ENCODE peak calls at places on chromosome 10, in ten cellular contexts. W, H, I, Y, B, S, J, P, M and Q are unnamed samples.

GRCh38 chr10:1102836-1103235 is 46.7 kb downstream of the WDR37 start:
- DNase-seq in W (no peak), H (no peak), I (no peak), Y (no peak), B (no peak), S (no peak), J (no peak), P (no peak), M (no peak), Q (no peak)

GRCh38 chr10:16612148-16612742 is 90.6 kb upstream of the C1QL3 start:
- DNase-seq in W (no peak), H (peak), I (no peak), Y (no peak), B (no peak), S (no peak), J (no peak), P (no peak), M (peak), Q (no peak)

GRCh38 chr10:98080474-98080873 is 50.1 kb upstream of the CRTAC1 start:
- DNase-seq in W (no peak), H (no peak), I (no peak), Y (no peak), B (no peak), S (no peak), J (no peak), P (no peak), M (no peak), Q (no peak)

GRCh38 chr10:95237376-95238170 is 43.5 kb downstream of the ACSM6 start:
- DNase-seq in W (no peak), H (no peak), I (peak), Y (no peak), B (no peak), S (no peak), J (no peak), P (no peak), M (no peak), Q (no peak)

GRCh38 chr10:93123766-93124165 is 50.1 kb downstream of the CYP26A1 start:
- DNase-seq in W (no peak), H (peak), I (no peak), Y (no peak), B (no peak), S (no peak), J (no peak), P (no peak), M (no peak), Q (no peak)

GRCh38 chr10:3265081-3265480 is 92.5 kb upstream of the PITRM1 start:
- DNase-seq in W (no peak), H (no peak), I (no peak), Y (no peak), B (no peak), S (no peak), J (no peak), P (no peak), M (peak), Q (no peak)

GRCh38 chr10:6321880-6322279 is 119.1 kb downstream of the PFKFB3 start:
- DNase-seq in W (no peak), H (no peak), I (no peak), Y (no peak), B (no peak), S (no peak), J (no peak), P (no peak), M (no peak), Q (no peak)

GRCh38 chr10:1687606-1688005 is 49.7 kb downstream of the ADARB2 start:
- DNase-seq in W (no peak), H (no peak), I (no peak), Y (no peak), B (no peak), S (no peak), J (no peak), P (no peak), M (no peak), Q (no peak)

GRCh38 chr10:33163941-33164824 is 170.3 kb downstream of the NRP1 start:
- DNase-seq in W (no peak), H (no peak), I (peak), Y (peak), B (no peak), S (no peak), J (no peak), P (no peak), M (no peak), Q (peak)

GRCh38 chr10:110409926-110410325 is 87.8 kb upstream of the DUSP5 start:
- DNase-seq in W (no peak), H (peak), I (no peak), Y (no peak), B (no peak), S (no peak), J (no peak), P (no peak), M (no peak), Q (no peak)

GRCh38 chr10:86218160-86218559 is 148.4 kb downstream of the GRID1 start:
- DNase-seq in W (no peak), H (no peak), I (peak), Y (no peak), B (no peak), S (no peak), J (no peak), P (no peak), M (no peak), Q (no peak)

GRCh38 chr10:37434091-37434490 is 308.7 kb downstream of the ANKRD30A start:
- DNase-seq in W (no peak), H (peak), I (no peak), Y (no peak), B (no peak), S (no peak), J (no peak), P (no peak), M (no peak), Q (no peak)

GRCh38 chr10:7333995-7334964 is 76.6 kb downstream of the SFMBT2 start:
- DNase-seq in W (no peak), H (no peak), I (no peak), Y (no peak), B (no peak), S (no peak), J (peak), P (no peak), M (no peak), Q (no peak)

GRCh38 chr10:116718058-116718457 is 24.3 kb downstream of the HSPA12A start:
- DNase-seq in W (no peak), H (no peak), I (no peak), Y (no peak), B (no peak), S (no peak), J (no peak), P (no peak), M (no peak), Q (no peak)

GRCh38 chr10:26890956-26891355 is 30.2 kb upstream of the ABI1 start:
- DNase-seq in W (peak), H (peak), I (peak), Y (peak), B (peak), S (no peak), J (peak), P (no peak), M (peak), Q (no peak)

GRCh38 chr10:34964166-34964800 is 125.9 kb downstream of the CUL2 start:
- DNase-seq in W (no peak), H (no peak), I (no peak), Y (no peak), B (no peak), S (no peak), J (no peak), P (no peak), M (no peak), Q (no peak)

GRCh38 chr10:53601260-53601875 is 828.8 kb upstream of the MBL2 start:
- DNase-seq in W (peak), H (peak), I (peak), Y (peak), B (no peak), S (no peak), J (no peak), P (no peak), M (peak), Q (no peak)

GRCh38 chr10:124647421-124648130 is 96.6 kb downstream of the FAM53B start:
- DNase-seq in W (no peak), H (peak), I (no peak), Y (no peak), B (no peak), S (no peak), J (peak), P (peak), M (peak), Q (peak)

GRCh38 chr10:53899463-53899862 is 901.6 kb downstream of the PCDH15 start:
- DNase-seq in W (no peak), H (no peak), I (no peak), Y (no peak), B (no peak), S (no peak), J (no peak), P (no peak), M (no peak), Q (no peak)

GRCh38 chr10:21194510-21194993 is 297.4 kb upstream of the NEBL start:
- DNase-seq in W (peak), H (peak), I (peak), Y (no peak), B (no peak), S (no peak), J (peak), P (no peak), M (peak), Q (no peak)

GRCh38 chr10:128861018-128861565 is 605.9 kb upstream of the MGMT start:
- DNase-seq in W (no peak), H (no peak), I (no peak), Y (no peak), B (no peak), S (no peak), J (no peak), P (no peak), M (no peak), Q (peak)

GRCh38 chr10:132248455-132249231 is 59.1 kb downstream of the STK32C start:
- DNase-seq in W (no peak), H (peak), I (peak), Y (peak), B (peak), S (no peak), J (peak), P (no peak), M (no peak), Q (no peak)

GRCh38 chr10:126919426-126919825 is 14.2 kb downstream of the DOCK1 start:
- DNase-seq in W (no peak), H (no peak), I (no peak), Y (no peak), B (no peak), S (no peak), J (no peak), P (no peak), M (no peak), Q (no peak)

GRCh38 chr10:31071232-31071999 is 39.8 kb upstream of the ZNF438 start:
- DNase-seq in W (no peak), H (no peak), I (no peak), Y (no peak), B (no peak), S (no peak), J (peak), P (no peak), M (no peak), Q (no peak)

GRCh38 chr10:21675157-21675796 is 141.2 kb downstream of the MLLT10 start:
- DNase-seq in W (peak), H (peak), I (peak), Y (peak), B (no peak), S (no peak), J (no peak), P (no peak), M (peak), Q (no peak)

GRCh38 chr10:127889605-127890195 is 3.0 kb downstream of the CLRN3 start:
- DNase-seq in W (no peak), H (no peak), I (no peak), Y (no peak), B (no peak), S (no peak), J (no peak), P (no peak), M (peak), Q (no peak)

GRCh38 chr10:92742331-92743228 is 52.8 kb downstream of the HHEX start:
- DNase-seq in W (no peak), H (peak), I (no peak), Y (no peak), B (no peak), S (no peak), J (no peak), P (no peak), M (no peak), Q (no peak)

GRCh38 chr10:128275405-128275804 is 149.2 kb upstream of the MKI67 start:
- DNase-seq in W (no peak), H (no peak), I (peak), Y (no peak), B (no peak), S (no peak), J (no peak), P (no peak), M (no peak), Q (no peak)

GRCh38 chr10:459743-460142 is 229.7 kb downstream of the DIP2C start:
- DNase-seq in W (no peak), H (no peak), I (no peak), Y (no peak), B (no peak), S (no peak), J (no peak), P (no peak), M (no peak), Q (no peak)

GRCh38 chr10:103493911-103494877 is 689 bp downstream of the NEURL1 start:
- DNase-seq in W (no peak), H (no peak), I (peak), Y (no peak), B (no peak), S (no peak), J (no peak), P (peak), M (no peak), Q (no peak)

GRCh38 chr10:78247821-78248220 is 214.2 kb downstream of the RPS24 start:
- DNase-seq in W (no peak), H (no peak), I (no peak), Y (no peak), B (no peak), S (no peak), J (no peak), P (no peak), M (no peak), Q (no peak)

GRCh38 chr10:118966131-118967125 is 63.1 kb upstream of the NANOS1 start:
- DNase-seq in W (no peak), H (no peak), I (no peak), Y (no peak), B (no peak), S (no peak), J (peak), P (no peak), M (no peak), Q (no peak)

GRCh38 chr10:27741173-27742091 is 4.2 kb downstream of the MKX start:
- DNase-seq in W (no peak), H (no peak), I (no peak), Y (no peak), B (no peak), S (no peak), J (no peak), P (no peak), M (no peak), Q (no peak)

GRCh38 chr10:80608706-80609105 is 71.0 kb downstream of the SH2D4B start:
- DNase-seq in W (no peak), H (no peak), I (no peak), Y (no peak), B (no peak), S (no peak), J (no peak), P (no peak), M (no peak), Q (no peak)

GRCh38 chr10:98364432-98365102 is 50.4 kb downstream of the PYROXD2 start:
- DNase-seq in W (no peak), H (peak), I (no peak), Y (no peak), B (no peak), S (no peak), J (no peak), P (no peak), M (no peak), Q (no peak)

GRCh38 chr10:99435986-99436633 is 5.7 kb upstream of the GOT1 start:
- DNase-seq in W (peak), H (peak), I (peak), Y (peak), B (peak), S (no peak), J (no peak), P (no peak), M (peak), Q (no peak)